ENCODE peak calls at places on chromosomes 12 and 14, in eight cellular contexts. One of them, this sample, is unnamed.

GRCh38 chr14:93683241-93683640 is 105.0 kb downstream of the PRIMA1 start:
- DNase-seq in MCF 10A: no peak
- DNase-seq in neural crest cell: peak; percentile 14
- DNase-seq in mesothelial cell of epicardium: no peak
- DNase-seq in PC-3: no peak
- DNase-seq in stomach: no peak
- DNase-seq in WTC11: peak; percentile 43
- DNase-seq in fibroblast of lung: no peak
- DNase-seq in this sample: no peak

GRCh38 chr14:56745091-56745490 is 65.2 kb downstream of the OTX2 start:
- DNase-seq in MCF 10A: no peak
- DNase-seq in neural crest cell: no peak
- DNase-seq in mesothelial cell of epicardium: no peak
- DNase-seq in PC-3: no peak
- DNase-seq in stomach: no peak
- DNase-seq in WTC11: no peak
- DNase-seq in fibroblast of lung: no peak
- DNase-seq in this sample: no peak

GRCh38 chr14:39897657-39898056 is 465.4 kb upstream of the FBXO33 start:
- DNase-seq in MCF 10A: no peak
- DNase-seq in neural crest cell: no peak
- DNase-seq in mesothelial cell of epicardium: no peak
- DNase-seq in PC-3: no peak
- DNase-seq in stomach: no peak
- DNase-seq in WTC11: no peak
- DNase-seq in fibroblast of lung: no peak
- DNase-seq in this sample: no peak

GRCh38 chr14:59634617-59635016 is 58.0 kb upstream of the CCDC175 start:
- DNase-seq in MCF 10A: no peak
- DNase-seq in neural crest cell: no peak
- DNase-seq in mesothelial cell of epicardium: no peak
- DNase-seq in PC-3: no peak
- DNase-seq in stomach: no peak
- DNase-seq in WTC11: no peak
- DNase-seq in fibroblast of lung: no peak
- DNase-seq in this sample: no peak

GRCh38 chr14:29821665-29822429 is 105.8 kb downstream of the PRKD1 start:
- DNase-seq in MCF 10A: no peak
- DNase-seq in neural crest cell: no peak
- DNase-seq in mesothelial cell of epicardium: no peak
- DNase-seq in PC-3: peak; percentile 5
- DNase-seq in stomach: no peak
- DNase-seq in WTC11: no peak
- DNase-seq in fibroblast of lung: no peak
- DNase-seq in this sample: no peak

GRCh38 chr12:21697829-21698630 is 40.4 kb upstream of the LDHB start:
- DNase-seq in MCF 10A: peak; percentile 52
- DNase-seq in neural crest cell: no peak
- DNase-seq in mesothelial cell of epicardium: no peak
- DNase-seq in PC-3: peak; percentile 44
- DNase-seq in stomach: no peak
- DNase-seq in WTC11: no peak
- DNase-seq in fibroblast of lung: peak; percentile 15
- DNase-seq in this sample: peak; percentile 41

GRCh38 chr12:19404232-19404880 is 34.9 kb upstream of the AEBP2 start:
- DNase-seq in MCF 10A: no peak
- DNase-seq in neural crest cell: no peak
- DNase-seq in mesothelial cell of epicardium: no peak
- DNase-seq in PC-3: no peak
- DNase-seq in stomach: no peak
- DNase-seq in WTC11: no peak
- DNase-seq in fibroblast of lung: no peak
- DNase-seq in this sample: no peak

GRCh38 chr14:20680843-20681347 is 3.5 kb upstream of the RNASE4 start:
- DNase-seq in MCF 10A: no peak
- DNase-seq in neural crest cell: no peak
- DNase-seq in mesothelial cell of epicardium: no peak
- DNase-seq in PC-3: peak; percentile 80
- DNase-seq in stomach: peak; percentile 41
- DNase-seq in WTC11: peak; percentile 38
- DNase-seq in fibroblast of lung: no peak
- DNase-seq in this sample: no peak

GRCh38 chr12:121294151-121294889 is 2.2 kb downstream of the CAMKK2 start:
- DNase-seq in MCF 10A: no peak
- DNase-seq in neural crest cell: no peak
- DNase-seq in mesothelial cell of epicardium: no peak
- DNase-seq in PC-3: no peak
- DNase-seq in stomach: no peak
- DNase-seq in WTC11: no peak
- DNase-seq in fibroblast of lung: no peak
- DNase-seq in this sample: no peak

GRCh38 chr12:18998343-18999270 is 130.9 kb upstream of the PLEKHA5 start:
- DNase-seq in MCF 10A: peak; percentile 60
- DNase-seq in neural crest cell: no peak
- DNase-seq in mesothelial cell of epicardium: no peak
- DNase-seq in PC-3: peak; percentile 67
- DNase-seq in stomach: no peak
- DNase-seq in WTC11: no peak
- DNase-seq in fibroblast of lung: peak; percentile 92
- DNase-seq in this sample: peak; percentile 61

GRCh38 chr14:106286697-106287290 is 760.4 kb downstream of the TMEM121 start:
- DNase-seq in MCF 10A: peak; percentile 32
- DNase-seq in neural crest cell: no peak
- DNase-seq in mesothelial cell of epicardium: no peak
- DNase-seq in PC-3: no peak
- DNase-seq in stomach: no peak
- DNase-seq in WTC11: no peak
- DNase-seq in fibroblast of lung: no peak
- DNase-seq in this sample: no peak

GRCh38 chr12:54215990-54216579 is 27.3 kb upstream of the SMUG1 start:
- DNase-seq in MCF 10A: no peak
- DNase-seq in neural crest cell: no peak
- DNase-seq in mesothelial cell of epicardium: no peak
- DNase-seq in PC-3: no peak
- DNase-seq in stomach: no peak
- DNase-seq in WTC11: peak; percentile 60
- DNase-seq in fibroblast of lung: no peak
- DNase-seq in this sample: no peak

GRCh38 chr12:19186722-19187661 is 57.5 kb downstream of the PLEKHA5 start:
- DNase-seq in MCF 10A: peak; percentile 66
- DNase-seq in neural crest cell: no peak
- DNase-seq in mesothelial cell of epicardium: no peak
- DNase-seq in PC-3: peak; percentile 68
- DNase-seq in stomach: no peak
- DNase-seq in WTC11: no peak
- DNase-seq in fibroblast of lung: peak; percentile 48
- DNase-seq in this sample: peak; percentile 71

GRCh38 chr14:96705422-96706092 is 91.6 kb upstream of the VRK1 start:
- DNase-seq in MCF 10A: no peak
- DNase-seq in neural crest cell: no peak
- DNase-seq in mesothelial cell of epicardium: no peak
- DNase-seq in PC-3: peak; percentile 18
- DNase-seq in stomach: no peak
- DNase-seq in WTC11: no peak
- DNase-seq in fibroblast of lung: no peak
- DNase-seq in this sample: no peak

GRCh38 chr12:26767116-26767515 is 65.9 kb downstream of the ITPR2 start:
- DNase-seq in MCF 10A: no peak
- DNase-seq in neural crest cell: no peak
- DNase-seq in mesothelial cell of epicardium: no peak
- DNase-seq in PC-3: no peak
- DNase-seq in stomach: no peak
- DNase-seq in WTC11: no peak
- DNase-seq in fibroblast of lung: no peak
- DNase-seq in this sample: no peak
- TF ChIP-seq CTCF in MCF 10A: no peak
- TF ChIP-seq CTCF in neural crest cell: no peak
- TF ChIP-seq CTCF in mesothelial cell of epicardium: no peak
- TF ChIP-seq CTCF in PC-3: no peak
- TF ChIP-seq CTCF in stomach: peak; percentile 5
- TF ChIP-seq CTCF in WTC11: no peak
- TF ChIP-seq CTCF in fibroblast of lung: no peak
- TF ChIP-seq CTCF in this sample: no peak

DNA sequence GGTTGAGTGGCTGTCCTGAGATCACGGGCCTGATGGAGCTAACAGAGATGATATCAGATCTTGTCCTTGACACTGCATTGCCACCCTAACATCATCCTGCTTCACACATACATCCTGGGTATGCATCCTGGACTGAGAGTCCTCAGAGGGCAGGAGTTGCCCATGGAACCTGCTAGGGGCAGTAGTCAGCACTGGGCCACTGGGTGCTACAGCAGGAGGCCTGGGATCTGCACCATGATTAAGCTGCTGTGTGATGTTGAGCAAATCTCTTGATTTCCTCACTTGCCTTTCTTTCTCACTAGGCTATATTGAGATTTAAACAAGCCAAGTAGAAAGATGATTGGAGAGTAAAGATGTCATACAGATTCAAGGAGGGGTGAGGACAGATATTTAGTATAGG is 22.1 kb upstream of the EIF4B start:
- DNase-seq in MCF 10A: no peak
- DNase-seq in neural crest cell: no peak
- DNase-seq in mesothelial cell of epicardium: no peak
- DNase-seq in PC-3: peak; percentile 35
- DNase-seq in stomach: no peak
- DNase-seq in WTC11: no peak
- DNase-seq in fibroblast of lung: no peak
- DNase-seq in this sample: no peak
- TF ChIP-seq CTCF in MCF 10A: peak; percentile 24
- TF ChIP-seq CTCF in neural crest cell: no peak
- TF ChIP-seq CTCF in mesothelial cell of epicardium: no peak
- TF ChIP-seq CTCF in PC-3: peak; percentile 45
- TF ChIP-seq CTCF in stomach: no peak
- TF ChIP-seq CTCF in WTC11: no peak
- TF ChIP-seq CTCF in fibroblast of lung: peak; percentile 12
- TF ChIP-seq CTCF in this sample: peak; percentile 14

DNA sequence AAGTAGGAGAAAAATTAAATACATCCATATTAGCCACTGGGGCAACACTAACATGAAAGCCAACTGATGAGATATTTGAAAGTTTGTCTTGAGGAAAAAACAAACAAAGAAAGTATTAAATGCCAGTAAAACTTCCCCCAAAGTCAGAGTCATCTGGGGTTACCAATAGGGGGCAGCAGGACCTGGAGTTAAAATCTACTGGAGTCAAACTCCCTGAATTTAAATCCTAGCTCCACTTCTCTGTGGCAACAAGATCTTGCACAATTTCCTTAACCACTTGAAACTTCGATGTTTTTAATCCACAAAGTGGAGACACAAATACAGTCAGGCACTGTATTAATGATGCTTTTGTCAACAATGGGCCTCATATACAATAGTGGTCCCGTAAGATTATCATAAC is 14.4 kb downstream of the PLEKHG7 start:
- DNase-seq in MCF 10A: peak; percentile 75
- DNase-seq in neural crest cell: no peak
- DNase-seq in mesothelial cell of epicardium: no peak
- DNase-seq in PC-3: peak; percentile 34
- DNase-seq in stomach: no peak
- DNase-seq in WTC11: peak; percentile 17
- DNase-seq in fibroblast of lung: peak; percentile 15
- DNase-seq in this sample: peak; percentile 24
- TF ChIP-seq CTCF in MCF 10A: peak; percentile 9
- TF ChIP-seq CTCF in neural crest cell: peak; percentile 35
- TF ChIP-seq CTCF in mesothelial cell of epicardium: peak; percentile 15
- TF ChIP-seq CTCF in PC-3: peak; percentile 57
- TF ChIP-seq CTCF in stomach: no peak
- TF ChIP-seq CTCF in WTC11: no peak
- TF ChIP-seq CTCF in fibroblast of lung: peak; percentile 68
- TF ChIP-seq CTCF in this sample: peak; percentile 38

GRCh38 chr12:4168041-4168440 is 105.5 kb upstream of the CCND2 start:
- DNase-seq in MCF 10A: no peak
- DNase-seq in neural crest cell: no peak
- DNase-seq in mesothelial cell of epicardium: no peak
- DNase-seq in PC-3: no peak
- DNase-seq in stomach: no peak
- DNase-seq in WTC11: no peak
- DNase-seq in fibroblast of lung: no peak
- DNase-seq in this sample: no peak
- TF ChIP-seq CTCF in MCF 10A: no peak
- TF ChIP-seq CTCF in neural crest cell: no peak
- TF ChIP-seq CTCF in mesothelial cell of epicardium: no peak
- TF ChIP-seq CTCF in PC-3: no peak
- TF ChIP-seq CTCF in stomach: no peak
- TF ChIP-seq CTCF in WTC11: no peak
- TF ChIP-seq CTCF in fibroblast of lung: no peak
- TF ChIP-seq CTCF in this sample: no peak

This sample was measured in astrocyte of the spinal cord.